ENCODE peak calls at places on chromosomes 13 and 19, in four cellular contexts. Q is HepG2, X is A549, U is K562. D is an unnamed sample.

GRCh38 chr19:5934002-5934401 is 19.9 kb downstream of the CAPS start:
- DNase-seq in Q (no peak), X (no peak), U (no peak), D (no peak)

GRCh38 chr13:35979378-35979911 is 151.7 kb downstream of the DCLK1 start:
- DNase-seq in Q (no peak), X (no peak), U (no peak), D (no peak)

GRCh38 chr19:39167461-39168257 is 29.1 kb upstream of the NCCRP1 start:
- DNase-seq in Q (no peak), X (no peak), U (no peak), D (no peak)

GRCh38 chr13:108573455-108573854 is 56.0 kb upstream of the MYO16 start:
- DNase-seq in Q (no peak), X (no peak), U (peak; percentile 32), D (no peak)

GRCh38 chr13:75421133-75421532 is 60.8 kb downstream of the TBC1D4 start:
- DNase-seq in Q (no peak), X (no peak), U (no peak), D (no peak)

GRCh38 chr19:33219261-33219812 is 6.3 kb downstream of the SLC7A10 start:
- DNase-seq in Q (no peak), X (no peak), U (peak; percentile 18), D (no peak)

GRCh38 chr13:28568286-28568685 is 73.4 kb upstream of the FLT1 start:
- DNase-seq in Q (no peak), X (no peak), U (peak; percentile 78), D (no peak)

GRCh38 chr13:27461940-27462584 is 11.7 kb upstream of the MTIF3 start:
- DNase-seq in Q (no peak), X (no peak), U (no peak), D (no peak)

GRCh38 chr13:105442941-105443340 is 1092.5 kb downstream of the EFNB2 start:
- DNase-seq in Q (no peak), X (peak; percentile 47), U (no peak), D (no peak)

GRCh38 chr13:33918199-33918932 is 100.4 kb downstream of the RFC3 start:
- DNase-seq in Q (no peak), X (no peak), U (no peak), D (no peak)

GRCh38 chr19:1210227-1210538 is 4.6 kb downstream of the STK11 start:
- DNase-seq in Q (no peak), X (no peak), U (no peak), D (no peak)

GRCh38 chr19:53101518-53101917 is 1.7 kb downstream of the ZNF160 start:
- DNase-seq in Q (no peak), X (no peak), U (peak; percentile 51), D (no peak)

GRCh38 chr13:49020940-49021548 is 45.3 kb downstream of the FNDC3A start:
- DNase-seq in Q (no peak), X (no peak), U (no peak), D (no peak)

GRCh38 chr19:11261902-11262839 is at the start of gene DOCK6:
- DNase-seq in Q (no peak), X (no peak), U (peak; percentile 51), D (no peak)

GRCh38 chr19:32317045-32317444 is 28.4 kb upstream of the ZNF507 start:
- DNase-seq in Q (no peak), X (no peak), U (no peak), D (no peak)

GRCh38 chr13:72960541-72960940 is 98.3 kb upstream of the KLF5 start:
- DNase-seq in Q (peak; percentile 24), X (no peak), U (no peak), D (no peak)

GRCh38 chr13:101930331-101930730 is 471.5 kb downstream of the FGF14 start:
- DNase-seq in Q (no peak), X (no peak), U (no peak), D (no peak)

GRCh38 chr19:1865172-1866010 is 2.0 kb upstream of the KLF16 start:
- DNase-seq in Q (no peak), X (no peak), U (no peak), D (no peak)

GRCh38 chr19:19224852-19225494 is 13.2 kb downstream of the NCAN start:
- DNase-seq in Q (peak; percentile 78), X (peak; percentile 92), U (peak; percentile 96), D (no peak)

GRCh38 chr13:27476943-27477681 is 26.7 kb upstream of the MTIF3 start:
- DNase-seq in Q (peak; percentile 76), X (peak; percentile 52), U (no peak), D (no peak)

GRCh38 chr13:93298741-93299140 is 72.1 kb downstream of the GPC6 start:
- DNase-seq in Q (no peak), X (no peak), U (no peak), D (no peak)

GRCh38 chr19:8208710-8209110 is 460 bp upstream of the CERS4 start:
- DNase-seq in Q (no peak), X (no peak), U (peak; percentile 87), D (no peak)

GRCh38 chr19:8210660-8211101 is 1.5 kb downstream of the CERS4 start:
- DNase-seq in Q (no peak), X (no peak), U (no peak), D (no peak)

GRCh38 chr19:8209111-8209964 is at the start of gene CERS4:
- DNase-seq in Q (peak; percentile 82), X (peak; percentile 43), U (peak; percentile 73), D (no peak)

GRCh38 chr19:8208119-8208709 is 956 bp upstream of the CERS4 start:
- DNase-seq in Q (no peak), X (no peak), U (no peak), D (no peak)

GRCh38 chr19:8209965-8210659 is 942 bp downstream of the CERS4 start:
- DNase-seq in Q (no peak), X (no peak), U (no peak), D (no peak)
- TF ChIP-seq POLR2AphosphoS2 in Q (no peak), X (no peak), U (no peak), D (no peak)

GRCh38 chr19:35066691-35067563 is 25.4 kb downstream of the HPN start:
- DNase-seq in Q (peak; percentile 78), X (peak; percentile 90), U (peak; percentile 93), D (peak; percentile 70)
- TF ChIP-seq POLR2AphosphoS2 in Q (no peak), X (no peak), U (no peak), D (no peak)

GRCh38 chr13:100542546-100543156 is 45.9 kb downstream of the GGACT start:
- DNase-seq in Q (peak; percentile 35), X (peak; percentile 11), U (peak; percentile 14), D (peak; percentile 43)

GRCh38 chr13:100545684-100546061 is 42.9 kb downstream of the GGACT start:
- DNase-seq in Q (no peak), X (no peak), U (no peak), D (no peak)

GRCh38 chr13:100544866-100545683 is 43.5 kb downstream of the GGACT start:
- DNase-seq in Q (no peak), X (no peak), U (no peak), D (no peak)

GRCh38 chr13:100541882-100542545 is 46.6 kb downstream of the GGACT start:
- DNase-seq in Q (no peak), X (no peak), U (no peak), D (no peak)

DNA sequence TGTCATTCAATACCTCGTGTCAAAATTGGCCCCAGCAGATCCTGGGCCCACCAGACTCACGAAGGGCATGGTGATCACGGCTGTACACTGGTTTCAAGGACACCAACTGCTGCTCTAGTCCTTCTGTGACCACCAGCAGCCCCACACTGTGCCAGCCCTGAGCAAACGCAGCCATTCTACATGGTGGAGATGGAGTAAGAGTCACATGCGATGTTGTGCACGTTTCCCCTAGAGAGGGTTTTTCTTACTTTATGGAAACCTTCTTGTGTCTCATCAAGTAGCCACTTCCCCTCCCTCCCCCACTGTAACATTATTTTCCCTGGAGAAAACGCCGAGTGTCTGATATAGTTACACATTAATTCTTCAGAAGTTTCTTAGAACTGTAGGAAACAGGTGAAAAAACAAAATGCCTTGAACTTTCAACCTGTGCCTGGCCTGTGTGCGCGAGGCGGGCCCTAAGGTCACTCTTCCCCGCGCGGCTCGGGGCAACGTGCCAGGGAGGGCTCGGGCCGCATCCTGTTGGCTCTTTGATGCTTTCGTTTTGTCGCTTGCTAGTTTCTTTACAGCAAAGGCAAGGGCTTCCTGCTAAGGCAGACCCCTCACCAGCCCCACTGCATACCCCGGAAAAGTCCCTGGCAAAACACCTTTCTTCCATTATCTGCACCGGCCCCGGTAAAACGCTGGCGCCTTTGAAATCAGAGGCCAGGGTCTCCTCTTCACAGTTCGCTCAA is 44.6 kb downstream of the GGACT start:
- DNase-seq in Q (peak; percentile 41), X (no peak), U (no peak), D (no peak)
- TF ChIP-seq POLR2AphosphoS2 in Q (no peak), X (no peak), U (no peak), D (no peak)

GRCh38 chr13:110914293-110915056 is 394 bp downstream of the ANKRD10 start:
- DNase-seq in Q (peak; percentile 58), X (peak; percentile 28), U (peak; percentile 77), D (no peak)

GRCh38 chr13:110915057-110915873 is at the start of gene ANKRD10:
- DNase-seq in Q (peak; percentile 97), X (peak; percentile 83), U (peak; percentile 96), D (peak; percentile 82)

GRCh38 chr13:110915874-110916670 is 1.2 kb upstream of the ANKRD10 start:
- DNase-seq in Q (peak; percentile 49), X (no peak), U (no peak), D (no peak)

GRCh38 chr13:110913911-110914292 is 967 bp downstream of the ANKRD10 start:
- DNase-seq in Q (no peak), X (peak; percentile 10), U (no peak), D (no peak)

GRCh38 chr13:110916671-110917142 is 1.8 kb upstream of the ANKRD10 start:
- DNase-seq in Q (no peak), X (no peak), U (no peak), D (no peak)
- TF ChIP-seq POLR2AphosphoS2 in Q (no peak), X (no peak), U (no peak), D (no peak)

GRCh38 chr13:30418075-30418715 is 4.1 kb upstream of the UBE2L5 start:
- DNase-seq in Q (no peak), X (no peak), U (no peak), D (no peak)

GRCh38 chr13:30422056-30422914 is at the start of gene UBE2L5:
- DNase-seq in Q (peak; percentile 23), X (peak; percentile 9), U (peak; percentile 74), D (no peak)

GRCh38 chr13:30418886-30419459 is 3.3 kb upstream of the UBE2L5 start:
- DNase-seq in Q (no peak), X (no peak), U (no peak), D (no peak)

GRCh38 chr13:30423891-30424290 is 1.6 kb downstream of the UBE2L5 start:
- DNase-seq in Q (no peak), X (no peak), U (no peak), D (no peak)

GRCh38 chr13:30421093-30422055 is 919 bp upstream of the UBE2L5 start:
- DNase-seq in Q (no peak), X (peak; percentile 36), U (peak; percentile 58), D (no peak)
- TF ChIP-seq POLR2AphosphoS2 in Q (no peak), X (no peak), U (no peak), D (no peak)

GRCh38 chr13:21081926-21082325 is 20.5 kb upstream of the LATS2 start:
- DNase-seq in Q (no peak), X (no peak), U (no peak), D (no peak)

GRCh38 chr13:21078501-21078900 is 17.1 kb upstream of the LATS2 start:
- DNase-seq in Q (no peak), X (no peak), U (no peak), D (no peak)

GRCh38 chr13:21077360-21078353 is 16.3 kb upstream of the LATS2 start:
- DNase-seq in Q (no peak), X (no peak), U (no peak), D (no peak)

GRCh38 chr13:21079206-21079605 is 17.8 kb upstream of the LATS2 start:
- DNase-seq in Q (no peak), X (no peak), U (no peak), D (no peak)

GRCh38 chr13:21079761-21080730 is 18.7 kb upstream of the LATS2 start:
- DNase-seq in Q (peak; percentile 19), X (no peak), U (no peak), D (no peak)
- TF ChIP-seq POLR2AphosphoS2 in Q (no peak), X (no peak), U (no peak), D (no peak)